ENCODE peak calls at places on chromosomes 2 and 18, in four cellular contexts. Z, D, T and M are unnamed samples.

GRCh38 chr2:188527110-188527509 is 235.4 kb downstream of the GULP1 start:
- DNase-seq in Z (peak; percentile 4), D (no peak), T (no peak), M (no peak)

GRCh38 chr2:134160793-134161504 is 92.9 kb upstream of the MGAT5 start:
- DNase-seq in Z (peak; percentile 82), D (no peak), T (no peak), M (peak; percentile 82)

GRCh38 chr2:33291278-33292013 is 185.0 kb upstream of the RASGRP3 start:
- DNase-seq in Z (peak; percentile 99), D (no peak), T (no peak), M (peak; percentile 58)

GRCh38 chr2:233857511-233858118 is 3.3 kb upstream of the HJURP start:
- DNase-seq in Z (peak; percentile 29), D (peak; percentile 65), T (no peak), M (peak; percentile 34)

GRCh38 chr2:33304032-33304864 is 172.2 kb upstream of the RASGRP3 start:
- DNase-seq in Z (no peak), D (no peak), T (no peak), M (no peak)

GRCh38 chr2:96538487-96539214 is 2.1 kb downstream of the ARID5A start:
- DNase-seq in Z (peak; percentile 86), D (peak; percentile 70), T (peak; percentile 62), M (no peak)

GRCh38 chr2:235497096-235497495 is 3.3 kb downstream of the AGAP1 start:
- DNase-seq in Z (no peak), D (no peak), T (no peak), M (no peak)

GRCh38 chr2:39640107-39640506 is 25.6 kb upstream of the TMEM178A start:
- DNase-seq in Z (no peak), D (peak; percentile 75), T (no peak), M (no peak)

GRCh38 chr2:66445781-66446177 is 10.9 kb downstream of the MEIS1 start:
- DNase-seq in Z (peak; percentile 10), D (no peak), T (no peak), M (no peak)

GRCh38 chr2:46010925-46011490 is 286.2 kb upstream of the EPAS1 start:
- DNase-seq in Z (peak; percentile 74), D (no peak), T (no peak), M (no peak)

GRCh38 chr2:232480201-232481190 is 7.1 kb downstream of the ECEL1 start:
- DNase-seq in Z (no peak), D (no peak), T (no peak), M (no peak)

GRCh38 chr2:39648574-39648973 is 17.1 kb upstream of the TMEM178A start:
- DNase-seq in Z (no peak), D (no peak), T (no peak), M (no peak)

GRCh38 chr2:18588049-18588448 is 1.3 kb downstream of the NT5C1B start:
- DNase-seq in Z (no peak), D (no peak), T (no peak), M (no peak)

GRCh38 chr18:61896767-61897166 is 4.0 kb upstream of the RNF152 start:
- DNase-seq in Z (peak; percentile 72), D (peak; percentile 77), T (peak; percentile 82), M (no peak)

GRCh38 chr2:173202570-173202969 is 126.9 kb downstream of the MAP3K20 start:
- DNase-seq in Z (no peak), D (no peak), T (no peak), M (no peak)

GRCh38 chr2:10931710-10932255 is 20.0 kb downstream of the KCNF1 start:
- DNase-seq in Z (no peak), D (no peak), T (no peak), M (no peak)

GRCh38 chr2:230586328-230586982 is 126.2 kb upstream of the CAB39 start:
- DNase-seq in Z (peak; percentile 50), D (no peak), T (no peak), M (no peak)

GRCh38 chr2:126781806-126782205 is 116.9 kb upstream of the TEX51 start:
- DNase-seq in Z (no peak), D (no peak), T (no peak), M (no peak)

GRCh38 chr2:190942697-190943096 is 62.1 kb downstream of the GLS start:
- DNase-seq in Z (no peak), D (no peak), T (no peak), M (no peak)

GRCh38 chr18:46336278-46337205 is 232.4 kb downstream of the HAUS1 start:
- DNase-seq in Z (no peak), D (no peak), T (no peak), M (no peak)

GRCh38 chr2:20074901-20075300 is 23.5 kb upstream of the LAPTM4A start:
- DNase-seq in Z (no peak), D (no peak), T (no peak), M (no peak)

GRCh38 chr2:1745171-1746023 is 1.1 kb upstream of the PXDN start:
- DNase-seq in Z (no peak), D (peak; percentile 36), T (no peak), M (no peak)

GRCh38 chr2:232502513-232502900 is 14.9 kb upstream of the ECEL1 start:
- DNase-seq in Z (no peak), D (no peak), T (no peak), M (no peak)

GRCh38 chr2:181396575-181397062 is 60.6 kb upstream of the ITGA4 start:
- DNase-seq in Z (no peak), D (no peak), T (no peak), M (peak; percentile 83)

GRCh38 chr2:134142341-134142738 is 111.5 kb upstream of the MGAT5 start:
- DNase-seq in Z (peak; percentile 56), D (no peak), T (no peak), M (no peak)

GRCh38 chr2:71223767-71224333 is 3.1 kb downstream of the PAIP2B start:
- DNase-seq in Z (peak; percentile 64), D (peak; percentile 76), T (peak; percentile 19), M (peak; percentile 79)

GRCh38 chr2:157936464-157936863 is 60.3 kb upstream of the ACVR1 start:
- DNase-seq in Z (no peak), D (no peak), T (no peak), M (no peak)

GRCh38 chr18:61580061-61580460 is 246.8 kb downstream of the CDH20 start:
- DNase-seq in Z (peak; percentile 43), D (no peak), T (no peak), M (no peak)

GRCh38 chr2:172100080-172101007 is 2.4 kb downstream of the DLX2 start:
- DNase-seq in Z (no peak), D (no peak), T (no peak), M (no peak)

GRCh38 chr2:26712486-26713465 is 20.3 kb downstream of the KCNK3 start:
- DNase-seq in Z (no peak), D (no peak), T (no peak), M (peak; percentile 84)

GRCh38 chr2:169775765-169776482 is 22.7 kb upstream of the SSB start:
- DNase-seq in Z (peak; percentile 65), D (no peak), T (no peak), M (no peak)

GRCh38 chr2:70531419-70532130 is 22.1 kb downstream of the TGFA start:
- DNase-seq in Z (no peak), D (no peak), T (no peak), M (no peak)

GRCh38 chr2:36456227-36456788 is 100.7 kb downstream of the CRIM1 start:
- DNase-seq in Z (peak; percentile 88), D (peak; percentile 56), T (peak; percentile 59), M (peak; percentile 33)

GRCh38 chr2:17933251-17933650 is 54.8 kb downstream of the KCNS3 start:
- DNase-seq in Z (no peak), D (no peak), T (no peak), M (no peak)

GRCh38 chr2:59463401-59463800 is 1090.1 kb downstream of the BCL11A start:
- DNase-seq in Z (no peak), D (no peak), T (no peak), M (no peak)

GRCh38 chr2:112566104-112566503 is 18.3 kb upstream of the CHCHD5 start:
- DNase-seq in Z (no peak), D (no peak), T (no peak), M (no peak)